ENCODE peak calls at places on chromosomes 13 and 19, in nine cellular contexts. B is iPS DF 6.9; S is epithelial cell of proximal tubule; R is D341Med; X is cerebellar cortex; U is activated CD4-positive, alpha-beta T cell treated with anti-CD3 and anti-CD28 coated beads, Interleukin-2, amount 50 U/mL, for 24 hours; W is myocyte; I is activated naive CD4-positive, alpha-beta T cell treated with anti-CD3 and anti-CD28 coated beads for 36 hours; P is H54. Y is an unnamed sample.

GRCh38 chr19:41861098-41861768 is 1.2 kb downstream of the RPS19 start:
- DNase-seq in X (no peak), W (no peak), S (no peak), P (no peak), I (no peak), R (no peak), U (no peak), B (no peak), Y (no peak)

GRCh38 chr13:24693862-24694471 is 13.8 kb downstream of the ATP12A start:
- DNase-seq in B (peak; percentile 71), R (peak; percentile 78), X (peak; percentile 63), W (peak; percentile 23), P (peak; percentile 53), S (no peak), U (no peak), I (peak; percentile 74), Y (peak; percentile 62)

GRCh38 chr13:55244991-55245644 is 1895.6 kb upstream of the PRR20A start:
- DNase-seq in X (no peak), I (peak; percentile 4), R (no peak), S (no peak), P (no peak), W (no peak), U (no peak), B (peak; percentile 82), Y (no peak)

GRCh38 chr13:84455143-84455905 is 573.0 kb upstream of the SLITRK1 start:
- DNase-seq in R (no peak), P (no peak), W (no peak), S (no peak), U (no peak), I (no peak), X (no peak), B (no peak), Y (no peak)

GRCh38 chr19:17293605-17294004 is 9.6 kb downstream of the ABHD8 start:
- DNase-seq in I (no peak), W (no peak), P (no peak), U (no peak), B (no peak), X (no peak), S (no peak), R (no peak), Y (no peak)

GRCh38 chr19:5997371-5997770 is 19.4 kb upstream of the RANBP3 start:
- DNase-seq in S (no peak), W (no peak), R (peak; percentile 20), I (no peak), X (no peak), B (no peak), P (no peak), U (no peak), Y (no peak)

GRCh38 chr19:1901940-1902404 is 3.2 kb upstream of the ADAT3 start:
- DNase-seq in X (no peak), S (no peak), B (no peak), P (no peak), W (no peak), U (no peak), R (no peak), I (no peak), Y (no peak)

GRCh38 chr19:48618278-48618915 is 581 bp downstream of the RPL18 start:
- DNase-seq in P (no peak), B (no peak), S (no peak), U (no peak), X (no peak), I (no peak), W (no peak), R (no peak), Y (peak; percentile 21)

GRCh38 chr19:53057904-53058579 is 13.5 kb downstream of the ERVV-2 start:
- DNase-seq in P (no peak), S (no peak), R (peak; percentile 91), X (peak; percentile 50), W (no peak), U (no peak), B (no peak), I (peak; percentile 12), Y (peak; percentile 37)

GRCh38 chr19:10270616-10271394 is at the start of gene ICAM1:
- DNase-seq in S (peak; percentile 53), X (no peak), R (no peak), W (peak; percentile 33), I (peak; percentile 86), U (peak; percentile 56), P (no peak), B (no peak), Y (peak; percentile 88)

GRCh38 chr13:110557610-110558305 is 3.8 kb downstream of the RAB20 start:
- DNase-seq in S (no peak), U (no peak), I (no peak), X (no peak), R (no peak), B (no peak), W (no peak), P (no peak), Y (no peak)

GRCh38 chr13:21119526-21119925 is 56.8 kb downstream of the SKA3 start:
- DNase-seq in R (no peak), I (no peak), P (no peak), S (no peak), X (no peak), U (no peak), B (no peak), W (no peak), Y (no peak)

GRCh38 chr19:34475026-34475974 is 6.3 kb upstream of the WTIP start:
- DNase-seq in U (no peak), B (no peak), P (peak; percentile 71), I (peak; percentile 70), S (peak; percentile 9), R (no peak), W (peak; percentile 60), X (no peak), Y (no peak)

GRCh38 chr19:43936219-43936618 is 1.1 kb upstream of the ZNF45 start:
- DNase-seq in P (no peak), I (no peak), W (no peak), B (no peak), S (no peak), U (no peak), X (no peak), R (no peak), Y (no peak)

GRCh38 chr19:42140125-42140754 is 8.0 kb upstream of the POU2F2 start:
- DNase-seq in S (no peak), R (no peak), P (no peak), B (no peak), U (no peak), X (peak; percentile 11), I (peak; percentile 65), W (peak; percentile 77), Y (peak; percentile 75)

GRCh38 chr13:19993024-19993423 is 34.5 kb downstream of the ZMYM2 start:
- DNase-seq in X (no peak), B (no peak), R (no peak), P (no peak), U (no peak), S (no peak), I (no peak), W (no peak), Y (no peak)

GRCh38 chr13:114115191-114115671 is 17.2 kb downstream of the RASA3 start:
- DNase-seq in X (no peak), B (no peak), R (no peak), P (peak; percentile 91), W (peak; percentile 91), S (peak; percentile 59), I (peak; percentile 56), U (no peak), Y (no peak)

GRCh38 chr19:40229484-40229883 is 3.0 kb upstream of the CCNP start:
- DNase-seq in I (peak; percentile 61), P (peak; percentile 65), S (no peak), B (no peak), W (peak; percentile 16), X (no peak), R (no peak), U (no peak), Y (no peak)

GRCh38 chr13:23889598-23890224 is 511 bp upstream of the MIPEP start:
- DNase-seq in I (no peak), U (no peak), X (no peak), S (no peak), B (no peak), R (no peak), P (no peak), W (peak; percentile 45), Y (no peak)

GRCh38 chr13:107562222-107562621 is 653.1 kb downstream of the LIG4 start:
- DNase-seq in X (peak; percentile 18), U (no peak), B (no peak), P (no peak), I (no peak), W (no peak), S (no peak), R (no peak), Y (no peak)

GRCh38 chr13:66803013-66803739 is 427.0 kb downstream of the PCDH9 start:
- DNase-seq in B (no peak), P (no peak), U (no peak), I (no peak), X (no peak), S (no peak), R (no peak), W (no peak), Y (no peak)

GRCh38 chr13:96542986-96543385 is 451.3 kb downstream of the OXGR1 start:
- DNase-seq in X (no peak), B (no peak), S (no peak), W (no peak), U (no peak), I (no peak), R (no peak), P (no peak), Y (no peak)

GRCh38 chr19:10678813-10679212 is 22.4 kb upstream of the QTRT1 start:
- DNase-seq in B (no peak), X (no peak), S (no peak), U (no peak), P (no peak), W (no peak), I (no peak), R (peak; percentile 15), Y (no peak)

GRCh38 chr13:42239644-42240043 is 32.3 kb upstream of the AKAP11 start:
- DNase-seq in P (no peak), I (no peak), S (no peak), U (no peak), W (no peak), X (no peak), B (no peak), R (no peak), Y (no peak)

GRCh38 chr13:20049558-20050473 is 91.3 kb downstream of the ZMYM2 start:
- DNase-seq in B (no peak), W (no peak), I (no peak), R (no peak), X (no peak), S (no peak), P (no peak), U (no peak), Y (no peak)

Y was measured in activated CD8-positive, alpha-beta T cell treated with anti-CD3 and anti-CD28 coated beads, Interleukin-2, amount 10 ng/mL, durations not matched to agents 7 days and 5 days.